ENCODE peak calls at places on chromosomes 4 and X, in five cellular contexts. One of them, this sample, is unnamed.

GRCh38 chr4:184705692-184706091 is 28.2 kb downstream of the CENPU start:
- DNase-seq in activated CD4-positive, alpha-beta T cell treated with anti-CD3 and anti-CD28 coated beads, Interleukin-2, amount 50 U/mL, for 48 hours: no peak
- DNase-seq in transverse colon: no peak
- DNase-seq in activated CD8-positive, alpha-beta T cell treated with anti-CD3 and anti-CD28 coated beads, Interleukin-2, amount 10 ng/mL, durations not matched to agents 7 days and 5 days: no peak
- DNase-seq in central memory CD4-positive, alpha-beta T cell: no peak
- DNase-seq in this sample: no peak

GRCh38 chrX:19955306-19955705 is 35.6 kb downstream of the BCLAF3 start:
- DNase-seq in central memory CD4-positive, alpha-beta T cell: no peak
- DNase-seq in activated CD8-positive, alpha-beta T cell treated with anti-CD3 and anti-CD28 coated beads, Interleukin-2, amount 10 ng/mL, durations not matched to agents 7 days and 5 days: no peak
- DNase-seq in transverse colon: no peak
- DNase-seq in activated CD4-positive, alpha-beta T cell treated with anti-CD3 and anti-CD28 coated beads, Interleukin-2, amount 50 U/mL, for 48 hours: no peak
- DNase-seq in this sample: peak; percentile 27

GRCh38 chr4:1179089-1179441 is 6.7 kb upstream of the SPON2 start:
- DNase-seq in transverse colon: no peak
- DNase-seq in activated CD8-positive, alpha-beta T cell treated with anti-CD3 and anti-CD28 coated beads, Interleukin-2, amount 10 ng/mL, durations not matched to agents 7 days and 5 days: no peak
- DNase-seq in activated CD4-positive, alpha-beta T cell treated with anti-CD3 and anti-CD28 coated beads, Interleukin-2, amount 50 U/mL, for 48 hours: no peak
- DNase-seq in central memory CD4-positive, alpha-beta T cell: no peak
- DNase-seq in this sample: no peak

GRCh38 chr4:186840771-186841301 is 117.2 kb upstream of the FAT1 start:
- DNase-seq in transverse colon: no peak
- DNase-seq in activated CD8-positive, alpha-beta T cell treated with anti-CD3 and anti-CD28 coated beads, Interleukin-2, amount 10 ng/mL, durations not matched to agents 7 days and 5 days: no peak
- DNase-seq in central memory CD4-positive, alpha-beta T cell: no peak
- DNase-seq in activated CD4-positive, alpha-beta T cell treated with anti-CD3 and anti-CD28 coated beads, Interleukin-2, amount 50 U/mL, for 48 hours: no peak
- DNase-seq in this sample: no peak

GRCh38 chrX:68396953-68397352 is 36.3 kb downstream of the OPHN1 start:
- DNase-seq in activated CD8-positive, alpha-beta T cell treated with anti-CD3 and anti-CD28 coated beads, Interleukin-2, amount 10 ng/mL, durations not matched to agents 7 days and 5 days: no peak
- DNase-seq in central memory CD4-positive, alpha-beta T cell: no peak
- DNase-seq in transverse colon: no peak
- DNase-seq in activated CD4-positive, alpha-beta T cell treated with anti-CD3 and anti-CD28 coated beads, Interleukin-2, amount 50 U/mL, for 48 hours: no peak
- DNase-seq in this sample: peak; percentile 14

GRCh38 chr4:81465668-81466357 is 5.9 kb downstream of the RASGEF1B start:
- DNase-seq in activated CD8-positive, alpha-beta T cell treated with anti-CD3 and anti-CD28 coated beads, Interleukin-2, amount 10 ng/mL, durations not matched to agents 7 days and 5 days: no peak
- DNase-seq in transverse colon: no peak
- DNase-seq in activated CD4-positive, alpha-beta T cell treated with anti-CD3 and anti-CD28 coated beads, Interleukin-2, amount 50 U/mL, for 48 hours: no peak
- DNase-seq in central memory CD4-positive, alpha-beta T cell: no peak
- DNase-seq in this sample: no peak

GRCh38 chr4:80305466-80305865 is 30.1 kb upstream of the CFAP299 start:
- DNase-seq in activated CD4-positive, alpha-beta T cell treated with anti-CD3 and anti-CD28 coated beads, Interleukin-2, amount 50 U/mL, for 48 hours: no peak
- DNase-seq in transverse colon: no peak
- DNase-seq in central memory CD4-positive, alpha-beta T cell: no peak
- DNase-seq in activated CD8-positive, alpha-beta T cell treated with anti-CD3 and anti-CD28 coated beads, Interleukin-2, amount 10 ng/mL, durations not matched to agents 7 days and 5 days: no peak
- DNase-seq in this sample: peak; percentile 19

GRCh38 chr4:836781-837301 is 10.9 kb upstream of the CPLX1 start:
- DNase-seq in activated CD4-positive, alpha-beta T cell treated with anti-CD3 and anti-CD28 coated beads, Interleukin-2, amount 50 U/mL, for 48 hours: no peak
- DNase-seq in central memory CD4-positive, alpha-beta T cell: no peak
- DNase-seq in activated CD8-positive, alpha-beta T cell treated with anti-CD3 and anti-CD28 coated beads, Interleukin-2, amount 10 ng/mL, durations not matched to agents 7 days and 5 days: no peak
- DNase-seq in transverse colon: no peak
- DNase-seq in this sample: no peak

GRCh38 chr4:139773560-139774318 is 108.1 kb downstream of the MGST2 start:
- DNase-seq in activated CD8-positive, alpha-beta T cell treated with anti-CD3 and anti-CD28 coated beads, Interleukin-2, amount 10 ng/mL, durations not matched to agents 7 days and 5 days: no peak
- DNase-seq in activated CD4-positive, alpha-beta T cell treated with anti-CD3 and anti-CD28 coated beads, Interleukin-2, amount 50 U/mL, for 48 hours: no peak
- DNase-seq in central memory CD4-positive, alpha-beta T cell: no peak
- DNase-seq in transverse colon: no peak
- DNase-seq in this sample: no peak

GRCh38 chrX:111483140-111483539 is 28.3 kb upstream of the SERTM2 start:
- DNase-seq in activated CD8-positive, alpha-beta T cell treated with anti-CD3 and anti-CD28 coated beads, Interleukin-2, amount 10 ng/mL, durations not matched to agents 7 days and 5 days: no peak
- DNase-seq in transverse colon: no peak
- DNase-seq in central memory CD4-positive, alpha-beta T cell: no peak
- DNase-seq in activated CD4-positive, alpha-beta T cell treated with anti-CD3 and anti-CD28 coated beads, Interleukin-2, amount 50 U/mL, for 48 hours: no peak
- DNase-seq in this sample: no peak

GRCh38 chrX:74453178-74453577 is 31.9 kb downstream of the SLC16A2 start:
- DNase-seq in activated CD8-positive, alpha-beta T cell treated with anti-CD3 and anti-CD28 coated beads, Interleukin-2, amount 10 ng/mL, durations not matched to agents 7 days and 5 days: no peak
- DNase-seq in activated CD4-positive, alpha-beta T cell treated with anti-CD3 and anti-CD28 coated beads, Interleukin-2, amount 50 U/mL, for 48 hours: no peak
- DNase-seq in transverse colon: no peak
- DNase-seq in central memory CD4-positive, alpha-beta T cell: no peak
- DNase-seq in this sample: no peak

GRCh38 chr4:165879581-165879980 is 6.5 kb downstream of the TLL1 start:
- DNase-seq in transverse colon: no peak
- DNase-seq in central memory CD4-positive, alpha-beta T cell: no peak
- DNase-seq in activated CD8-positive, alpha-beta T cell treated with anti-CD3 and anti-CD28 coated beads, Interleukin-2, amount 10 ng/mL, durations not matched to agents 7 days and 5 days: no peak
- DNase-seq in activated CD4-positive, alpha-beta T cell treated with anti-CD3 and anti-CD28 coated beads, Interleukin-2, amount 50 U/mL, for 48 hours: no peak
- DNase-seq in this sample: no peak

GRCh38 chr4:19807505-19807904 is 444.2 kb upstream of the SLIT2 start:
- DNase-seq in central memory CD4-positive, alpha-beta T cell: no peak
- DNase-seq in transverse colon: no peak
- DNase-seq in activated CD8-positive, alpha-beta T cell treated with anti-CD3 and anti-CD28 coated beads, Interleukin-2, amount 10 ng/mL, durations not matched to agents 7 days and 5 days: no peak
- DNase-seq in activated CD4-positive, alpha-beta T cell treated with anti-CD3 and anti-CD28 coated beads, Interleukin-2, amount 50 U/mL, for 48 hours: no peak
- DNase-seq in this sample: peak; percentile 87

GRCh38 chr4:89158884-89159503 is 47.7 kb downstream of the TIGD2 start:
- DNase-seq in transverse colon: no peak
- DNase-seq in central memory CD4-positive, alpha-beta T cell: peak; percentile 21
- DNase-seq in activated CD4-positive, alpha-beta T cell treated with anti-CD3 and anti-CD28 coated beads, Interleukin-2, amount 50 U/mL, for 48 hours: no peak
- DNase-seq in activated CD8-positive, alpha-beta T cell treated with anti-CD3 and anti-CD28 coated beads, Interleukin-2, amount 10 ng/mL, durations not matched to agents 7 days and 5 days: no peak
- DNase-seq in this sample: peak; percentile 75